ENCODE peak calls at places on chromosomes 5 and 9, in four cellular contexts. W, A, M and B are unnamed samples.

GRCh38 chr9:27572566-27572917 is 739 bp downstream of the C9orf72 start:
- DNase-seq in W (peak), A (no peak), M (no peak), B (no peak)

GRCh38 chr9:75238311-75238976 is 150.1 kb downstream of the OSTF1 start:
- DNase-seq in W (peak), A (peak), M (peak), B (peak)

GRCh38 chr5:61256474-61256873 is 75.6 kb upstream of the ZSWIM6 start:
- DNase-seq in W (no peak), A (no peak), M (no peak), B (no peak)

GRCh38 chr5:134846641-134846960 is 833 bp downstream of the C5orf24 start:
- DNase-seq in W (peak), A (no peak), M (no peak), B (no peak)

GRCh38 chr5:172772112-172772906 is 1.3 kb upstream of the DUSP1 start:
- DNase-seq in W (peak), A (peak), M (peak), B (peak)

GRCh38 chr5:74810915-74811314 is 43.9 kb downstream of the NSA2 start:
- DNase-seq in W (no peak), A (no peak), M (no peak), B (no peak)

GRCh38 chr9:101737705-101738565 is 512 bp downstream of the GRIN3A start:
- DNase-seq in W (peak), A (no peak), M (peak), B (peak)

GRCh38 chr5:142544946-142545652 is 140.8 kb downstream of the FGF1 start:
- DNase-seq in W (peak), A (peak), M (no peak), B (no peak)

GRCh38 chr9:2610985-2611384 is 10.6 kb upstream of the VLDLR start:
- DNase-seq in W (peak), A (peak), M (no peak), B (no peak)

GRCh38 chr9:93675336-93676150 is 99.2 kb downstream of the PHF2 start:
- DNase-seq in W (no peak), A (no peak), M (peak), B (no peak)

GRCh38 chr5:160504906-160505305 is 83.3 kb downstream of the PTTG1 start:
- DNase-seq in W (no peak), A (no peak), M (no peak), B (no peak)

GRCh38 chr5:146009020-146009419 is 72.6 kb downstream of the SH3RF2 start:
- DNase-seq in W (no peak), A (peak), M (no peak), B (no peak)

GRCh38 chr5:12095808-12096281 is 191.6 kb upstream of the CTNND2 start:
- DNase-seq in W (no peak), A (no peak), M (no peak), B (no peak)

GRCh38 chr9:123487944-123488343 is 131.9 kb downstream of the CRB2 start:
- DNase-seq in W (no peak), A (no peak), M (no peak), B (peak)

GRCh38 chr9:115164511-115164974 is 46.6 kb upstream of the TNC start:
- DNase-seq in W (peak), A (peak), M (peak), B (no peak)

GRCh38 chr9:125486109-125486508 is 220.9 kb downstream of the MAPKAP1 start:
- DNase-seq in W (no peak), A (no peak), M (no peak), B (no peak)
- H2AK5ac ChIP-seq in W (no peak), A (no peak), M (no peak), B (no peak)

GRCh38 chr9:89917861-89918260 is 313.0 kb downstream of the GADD45G start:
- DNase-seq in W (no peak), A (no peak), M (no peak), B (no peak)

GRCh38 chr9:89911721-89912604 is 307.2 kb downstream of the GADD45G start:
- DNase-seq in W (peak), A (peak), M (peak), B (no peak)

GRCh38 chr9:89915187-89915586 is 310.4 kb downstream of the GADD45G start:
- DNase-seq in W (no peak), A (no peak), M (no peak), B (no peak)

GRCh38 chr9:89916001-89916635 is 311.3 kb downstream of the GADD45G start:
- DNase-seq in W (peak), A (no peak), M (no peak), B (no peak)

GRCh38 chr9:89912605-89912953 is 307.8 kb downstream of the GADD45G start:
- DNase-seq in W (no peak), A (no peak), M (no peak), B (no peak)
- H3K27ac ChIP-seq in W (no peak), A (no peak), M (no peak), B (no peak)

GRCh38 chr5:6389946-6390530 is 11.7 kb upstream of the MED10 start:
- DNase-seq in W (no peak), A (no peak), M (no peak), B (no peak)

GRCh38 chr5:6393596-6394194 is 15.3 kb upstream of the MED10 start:
- DNase-seq in W (no peak), A (no peak), M (no peak), B (no peak)

GRCh38 chr5:6389397-6389796 is 11.1 kb upstream of the MED10 start:
- DNase-seq in W (no peak), A (no peak), M (no peak), B (no peak)

GRCh38 chr5:6392571-6392970 is 14.2 kb upstream of the MED10 start:
- DNase-seq in W (no peak), A (no peak), M (no peak), B (no peak)

GRCh38 chr5:6391151-6391550 is 12.8 kb upstream of the MED10 start:
- DNase-seq in W (no peak), A (no peak), M (no peak), B (no peak)
- H3K23ac ChIP-seq in W (no peak), A (no peak), M (no peak), B (no peak)

GRCh38 chr9:70959366-70959765 is 162.1 kb downstream of the TRPM3 start:
- DNase-seq in W (no peak), A (no peak), M (no peak), B (no peak)

GRCh38 chr9:70950270-70950669 is 171.2 kb downstream of the TRPM3 start:
- DNase-seq in W (no peak), A (no peak), M (no peak), B (no peak)

GRCh38 chr9:70954126-70954525 is 167.3 kb downstream of the TRPM3 start:
- DNase-seq in W (peak), A (peak), M (no peak), B (peak)

GRCh38 chr9:70952131-70952727 is 169.2 kb downstream of the TRPM3 start:
- DNase-seq in W (no peak), A (no peak), M (no peak), B (no peak)

GRCh38 chr9:70954607-70955143 is 166.7 kb downstream of the TRPM3 start:
- DNase-seq in W (peak), A (no peak), M (no peak), B (no peak)
- H2AK5ac ChIP-seq in W (no peak), A (peak), M (no peak), B (no peak)

GRCh38 chr5:66743344-66743743 is 147.2 kb downstream of the MAST4 start:
- DNase-seq in W (no peak), A (no peak), M (no peak), B (no peak)
- H3K27ac ChIP-seq in W (no peak), A (no peak), M (no peak), B (no peak)

GRCh38 chr9:129177443-129177790 is 644 bp downstream of the IER5L start:
- DNase-seq in W (no peak), A (no peak), M (no peak), B (no peak)
- H3K23ac ChIP-seq in W (peak), A (no peak), M (no peak), B (peak)

GRCh38 chr5:100542086-100542485 is 6.9 kb downstream of the FAM174A start:
- DNase-seq in W (no peak), A (no peak), M (no peak), B (no peak)

GRCh38 chr5:100537946-100538345 is 2.8 kb downstream of the FAM174A start:
- DNase-seq in W (no peak), A (no peak), M (no peak), B (no peak)

GRCh38 chr5:100535060-100536005 is at the start of gene FAM174A:
- DNase-seq in W (peak), A (peak), M (peak), B (peak)

DNA sequence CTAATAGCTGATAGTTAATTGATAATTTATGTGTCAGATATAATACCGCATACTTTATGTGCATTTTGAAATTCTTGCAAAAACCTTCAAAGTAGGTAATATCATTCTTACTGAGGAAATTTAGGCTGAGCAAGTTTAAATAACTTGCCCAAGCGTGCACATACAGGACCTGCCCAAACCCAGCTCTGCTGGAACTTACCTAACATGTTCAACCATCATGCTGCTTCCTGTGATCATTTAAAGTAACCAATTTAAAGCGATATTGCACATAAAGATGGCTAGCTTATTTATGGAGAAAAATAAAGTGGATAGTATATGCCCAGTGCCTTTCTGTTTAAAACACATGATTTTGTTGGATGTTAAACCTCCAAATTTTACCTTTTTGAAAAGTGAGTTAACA is 4.3 kb downstream of the FAM174A start:
- DNase-seq in W (no peak), A (no peak), M (no peak), B (no peak)
- H2AK5ac ChIP-seq in W (no peak), A (no peak), M (no peak), B (no peak)

GRCh38 chr9:7079051-7079450 is 321.3 kb downstream of the KDM4C start:
- DNase-seq in W (no peak), A (no peak), M (no peak), B (no peak)

GRCh38 chr9:7075154-7075553 is 317.4 kb downstream of the KDM4C start:
- DNase-seq in W (no peak), A (no peak), M (no peak), B (no peak)

GRCh38 chr9:7071916-7072315 is 314.1 kb downstream of the KDM4C start:
- DNase-seq in W (no peak), A (no peak), M (no peak), B (no peak)

DNA sequence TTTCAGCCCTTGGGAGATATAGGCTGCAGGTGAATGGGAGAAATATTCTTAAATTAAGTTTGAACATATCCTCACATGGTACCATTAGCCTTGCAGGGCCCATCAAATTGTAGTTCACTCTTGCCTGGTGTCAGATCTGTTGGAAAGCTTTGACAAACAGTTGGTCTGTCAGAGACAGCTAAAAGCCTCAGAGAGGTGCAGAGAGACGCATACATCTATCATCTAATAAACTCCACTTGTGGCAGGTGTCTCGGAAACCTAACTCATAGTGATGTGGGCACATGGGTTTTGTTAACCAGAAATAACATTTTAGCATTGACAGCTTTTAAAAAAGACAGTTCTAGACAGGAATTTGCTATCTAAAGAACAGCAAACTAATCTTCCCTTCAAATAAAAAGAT is 315.9 kb downstream of the KDM4C start:
- DNase-seq in W (no peak), A (no peak), M (no peak), B (no peak)
- H3K27ac ChIP-seq in W (no peak), A (no peak), M (no peak), B (no peak)

DNA sequence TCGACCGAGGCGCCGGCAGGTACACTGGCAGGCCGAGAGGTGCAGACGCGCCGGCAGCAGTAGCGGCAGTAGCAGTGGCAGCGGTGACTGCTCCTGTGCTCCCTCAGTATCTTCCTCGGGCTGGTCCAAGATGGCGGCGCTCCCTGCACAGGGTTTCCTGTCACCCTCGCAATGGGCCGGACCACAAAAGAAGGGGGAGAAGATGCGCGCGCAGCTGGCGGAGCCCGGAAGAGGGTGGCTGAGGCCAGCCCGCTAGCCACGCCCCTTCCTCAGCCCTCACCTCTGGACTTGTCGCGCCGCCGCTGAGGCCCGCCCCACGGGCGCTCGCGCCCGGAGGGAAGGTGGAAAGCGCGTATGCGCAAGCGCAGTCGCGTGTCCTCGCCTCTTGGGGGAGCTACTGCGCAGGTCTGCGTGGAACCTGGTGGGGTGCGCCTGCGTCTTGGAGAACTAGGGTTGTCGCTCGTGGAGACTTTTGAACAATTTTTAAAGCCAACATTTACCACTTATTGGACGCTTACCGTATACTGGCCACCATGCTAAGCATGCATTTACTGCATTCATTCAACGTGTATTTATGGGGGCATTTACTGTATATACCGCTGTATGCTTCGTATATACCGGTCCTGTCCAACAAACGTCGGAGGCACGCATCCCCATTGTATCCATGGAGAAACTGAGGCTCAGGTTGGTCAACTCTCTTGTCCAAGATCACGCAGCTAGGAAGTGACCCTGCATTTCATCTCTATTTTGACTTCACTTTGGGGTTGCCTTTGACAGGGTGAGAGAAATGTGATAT is at the start of gene RAB14:
- DNase-seq in W (peak), A (peak), M (peak), B (peak)
- H3K23ac ChIP-seq in W (peak), A (peak), M (no peak), B (peak)